ENCODE peak calls at places on chromosomes 1 and 21, in seven cellular contexts. One of them, this sample, is unnamed.

GRCh38 chr21:26954591-26955214 is 12.2 kb downstream of the ADAMTS5 start:
- DNase-seq in EH: peak; percentile 29
- DNase-seq in ureter: no peak
- DNase-seq in left ventricle myocardium inferior: no peak
- DNase-seq in CD4-positive, CD25-positive, alpha-beta regulatory T cell: no peak
- DNase-seq in stimulated activated CD4-positive, alpha-beta T cell treated with anti-CD3 and anti-CD28 coated beads, Interleukin-1b, Interleukin-23, amount 100 ng/mL, for 24 hours: no peak
- DNase-seq in activated CD4-positive, alpha-beta T cell treated with anti-CD3 and anti-CD28 coated beads for 48 hours: no peak
- DNase-seq in this sample: no peak

GRCh38 chr21:38955495-38955894 is 149.8 kb downstream of the ETS2 start:
- DNase-seq in EH: peak; percentile 81
- DNase-seq in CD4-positive, CD25-positive, alpha-beta regulatory T cell: no peak
- DNase-seq in activated CD4-positive, alpha-beta T cell treated with anti-CD3 and anti-CD28 coated beads for 48 hours: peak; percentile 16
- DNase-seq in stimulated activated CD4-positive, alpha-beta T cell treated with anti-CD3 and anti-CD28 coated beads, Interleukin-1b, Interleukin-23, amount 100 ng/mL, for 24 hours: no peak
- DNase-seq in ureter: no peak
- DNase-seq in left ventricle myocardium inferior: peak; percentile 46
- DNase-seq in this sample: peak; percentile 73

GRCh38 chr21:42834730-42835191 is 44.6 kb downstream of the WDR4 start:
- DNase-seq in ureter: no peak
- DNase-seq in left ventricle myocardium inferior: no peak
- DNase-seq in stimulated activated CD4-positive, alpha-beta T cell treated with anti-CD3 and anti-CD28 coated beads, Interleukin-1b, Interleukin-23, amount 100 ng/mL, for 24 hours: no peak
- DNase-seq in CD4-positive, CD25-positive, alpha-beta regulatory T cell: no peak
- DNase-seq in activated CD4-positive, alpha-beta T cell treated with anti-CD3 and anti-CD28 coated beads for 48 hours: no peak
- DNase-seq in EH: no peak
- DNase-seq in this sample: no peak

GRCh38 chr1:82001345-82001744 is 200.6 kb downstream of the ADGRL2 start:
- DNase-seq in CD4-positive, CD25-positive, alpha-beta regulatory T cell: no peak
- DNase-seq in EH: no peak
- DNase-seq in left ventricle myocardium inferior: no peak
- DNase-seq in ureter: no peak
- DNase-seq in activated CD4-positive, alpha-beta T cell treated with anti-CD3 and anti-CD28 coated beads for 48 hours: no peak
- DNase-seq in stimulated activated CD4-positive, alpha-beta T cell treated with anti-CD3 and anti-CD28 coated beads, Interleukin-1b, Interleukin-23, amount 100 ng/mL, for 24 hours: no peak
- DNase-seq in this sample: no peak

GRCh38 chr1:44292641-44293040 is 62.4 kb downstream of the ERI3 start:
- DNase-seq in ureter: no peak
- DNase-seq in left ventricle myocardium inferior: no peak
- DNase-seq in activated CD4-positive, alpha-beta T cell treated with anti-CD3 and anti-CD28 coated beads for 48 hours: no peak
- DNase-seq in stimulated activated CD4-positive, alpha-beta T cell treated with anti-CD3 and anti-CD28 coated beads, Interleukin-1b, Interleukin-23, amount 100 ng/mL, for 24 hours: no peak
- DNase-seq in EH: no peak
- DNase-seq in CD4-positive, CD25-positive, alpha-beta regulatory T cell: no peak
- DNase-seq in this sample: no peak

GRCh38 chr1:181087400-181087901 is 1.0 kb upstream of the IER5 start:
- DNase-seq in activated CD4-positive, alpha-beta T cell treated with anti-CD3 and anti-CD28 coated beads for 48 hours: peak; percentile 47
- DNase-seq in EH: no peak
- DNase-seq in stimulated activated CD4-positive, alpha-beta T cell treated with anti-CD3 and anti-CD28 coated beads, Interleukin-1b, Interleukin-23, amount 100 ng/mL, for 24 hours: no peak
- DNase-seq in left ventricle myocardium inferior: no peak
- DNase-seq in CD4-positive, CD25-positive, alpha-beta regulatory T cell: no peak
- DNase-seq in ureter: no peak
- DNase-seq in this sample: no peak

GRCh38 chr1:75795703-75796193 is 934 bp upstream of the MSH4 start:
- DNase-seq in stimulated activated CD4-positive, alpha-beta T cell treated with anti-CD3 and anti-CD28 coated beads, Interleukin-1b, Interleukin-23, amount 100 ng/mL, for 24 hours: no peak
- DNase-seq in left ventricle myocardium inferior: no peak
- DNase-seq in ureter: no peak
- DNase-seq in EH: peak; percentile 13
- DNase-seq in activated CD4-positive, alpha-beta T cell treated with anti-CD3 and anti-CD28 coated beads for 48 hours: peak; percentile 21
- DNase-seq in CD4-positive, CD25-positive, alpha-beta regulatory T cell: no peak
- DNase-seq in this sample: no peak

GRCh38 chr1:58855351-58856165 is 71.7 kb upstream of the JUN start:
- DNase-seq in ureter: no peak
- DNase-seq in activated CD4-positive, alpha-beta T cell treated with anti-CD3 and anti-CD28 coated beads for 48 hours: no peak
- DNase-seq in EH: no peak
- DNase-seq in stimulated activated CD4-positive, alpha-beta T cell treated with anti-CD3 and anti-CD28 coated beads, Interleukin-1b, Interleukin-23, amount 100 ng/mL, for 24 hours: no peak
- DNase-seq in left ventricle myocardium inferior: no peak
- DNase-seq in CD4-positive, CD25-positive, alpha-beta regulatory T cell: no peak
- DNase-seq in this sample: no peak

GRCh38 chr1:109876617-109877319 is 33.9 kb upstream of the CSF1 start:
- DNase-seq in ureter: no peak
- DNase-seq in EH: peak; percentile 83
- DNase-seq in activated CD4-positive, alpha-beta T cell treated with anti-CD3 and anti-CD28 coated beads for 48 hours: no peak
- DNase-seq in CD4-positive, CD25-positive, alpha-beta regulatory T cell: no peak
- DNase-seq in stimulated activated CD4-positive, alpha-beta T cell treated with anti-CD3 and anti-CD28 coated beads, Interleukin-1b, Interleukin-23, amount 100 ng/mL, for 24 hours: no peak
- DNase-seq in left ventricle myocardium inferior: no peak
- DNase-seq in this sample: no peak

GRCh38 chr1:173424786-173425407 is 52.2 kb upstream of the PRDX6 start:
- DNase-seq in activated CD4-positive, alpha-beta T cell treated with anti-CD3 and anti-CD28 coated beads for 48 hours: no peak
- DNase-seq in left ventricle myocardium inferior: no peak
- DNase-seq in CD4-positive, CD25-positive, alpha-beta regulatory T cell: no peak
- DNase-seq in EH: peak; percentile 42
- DNase-seq in stimulated activated CD4-positive, alpha-beta T cell treated with anti-CD3 and anti-CD28 coated beads, Interleukin-1b, Interleukin-23, amount 100 ng/mL, for 24 hours: no peak
- DNase-seq in ureter: no peak
- DNase-seq in this sample: no peak

GRCh38 chr1:22637952-22638445 is 1.6 kb downstream of the C1QA start:
- DNase-seq in ureter: no peak
- DNase-seq in activated CD4-positive, alpha-beta T cell treated with anti-CD3 and anti-CD28 coated beads for 48 hours: no peak
- DNase-seq in stimulated activated CD4-positive, alpha-beta T cell treated with anti-CD3 and anti-CD28 coated beads, Interleukin-1b, Interleukin-23, amount 100 ng/mL, for 24 hours: no peak
- DNase-seq in left ventricle myocardium inferior: no peak
- DNase-seq in CD4-positive, CD25-positive, alpha-beta regulatory T cell: no peak
- DNase-seq in EH: no peak
- DNase-seq in this sample: no peak

GRCh38 chr1:17866451-17867029 is 111.4 kb downstream of the ACTL8 start:
- DNase-seq in CD4-positive, CD25-positive, alpha-beta regulatory T cell: no peak
- DNase-seq in ureter: no peak
- DNase-seq in stimulated activated CD4-positive, alpha-beta T cell treated with anti-CD3 and anti-CD28 coated beads, Interleukin-1b, Interleukin-23, amount 100 ng/mL, for 24 hours: no peak
- DNase-seq in left ventricle myocardium inferior: no peak
- DNase-seq in activated CD4-positive, alpha-beta T cell treated with anti-CD3 and anti-CD28 coated beads for 48 hours: no peak
- DNase-seq in EH: peak; percentile 95
- DNase-seq in this sample: no peak

GRCh38 chr1:227265891-227266290 is 52.4 kb downstream of the CDC42BPA start:
- DNase-seq in CD4-positive, CD25-positive, alpha-beta regulatory T cell: no peak
- DNase-seq in EH: no peak
- DNase-seq in ureter: no peak
- DNase-seq in activated CD4-positive, alpha-beta T cell treated with anti-CD3 and anti-CD28 coated beads for 48 hours: no peak
- DNase-seq in stimulated activated CD4-positive, alpha-beta T cell treated with anti-CD3 and anti-CD28 coated beads, Interleukin-1b, Interleukin-23, amount 100 ng/mL, for 24 hours: no peak
- DNase-seq in left ventricle myocardium inferior: no peak
- DNase-seq in this sample: no peak

GRCh38 chr1:208212893-208213292 is 31.3 kb downstream of the PLXNA2 start:
- DNase-seq in EH: no peak
- DNase-seq in CD4-positive, CD25-positive, alpha-beta regulatory T cell: no peak
- DNase-seq in activated CD4-positive, alpha-beta T cell treated with anti-CD3 and anti-CD28 coated beads for 48 hours: no peak
- DNase-seq in left ventricle myocardium inferior: no peak
- DNase-seq in ureter: no peak
- DNase-seq in stimulated activated CD4-positive, alpha-beta T cell treated with anti-CD3 and anti-CD28 coated beads, Interleukin-1b, Interleukin-23, amount 100 ng/mL, for 24 hours: no peak
- DNase-seq in this sample: no peak

GRCh38 chr1:183024352-183025337 is 1.4 kb downstream of the LAMC1 start:
- DNase-seq in stimulated activated CD4-positive, alpha-beta T cell treated with anti-CD3 and anti-CD28 coated beads, Interleukin-1b, Interleukin-23, amount 100 ng/mL, for 24 hours: no peak
- DNase-seq in EH: peak; percentile 48
- DNase-seq in activated CD4-positive, alpha-beta T cell treated with anti-CD3 and anti-CD28 coated beads for 48 hours: no peak
- DNase-seq in ureter: no peak
- DNase-seq in left ventricle myocardium inferior: no peak
- DNase-seq in CD4-positive, CD25-positive, alpha-beta regulatory T cell: no peak
- DNase-seq in this sample: no peak

GRCh38 chr1:61043010-61043820 is 39.1 kb upstream of the NFIA start:
- DNase-seq in CD4-positive, CD25-positive, alpha-beta regulatory T cell: peak; percentile 49
- DNase-seq in EH: peak; percentile 70
- DNase-seq in activated CD4-positive, alpha-beta T cell treated with anti-CD3 and anti-CD28 coated beads for 48 hours: peak; percentile 91
- DNase-seq in stimulated activated CD4-positive, alpha-beta T cell treated with anti-CD3 and anti-CD28 coated beads, Interleukin-1b, Interleukin-23, amount 100 ng/mL, for 24 hours: peak; percentile 80
- DNase-seq in left ventricle myocardium inferior: peak; percentile 91
- DNase-seq in ureter: peak; percentile 92
- DNase-seq in this sample: peak; percentile 79

GRCh38 chr1:193346085-193346484 is 159.7 kb upstream of the B3GALT2 start:
- DNase-seq in stimulated activated CD4-positive, alpha-beta T cell treated with anti-CD3 and anti-CD28 coated beads, Interleukin-1b, Interleukin-23, amount 100 ng/mL, for 24 hours: no peak
- DNase-seq in left ventricle myocardium inferior: no peak
- DNase-seq in ureter: no peak
- DNase-seq in CD4-positive, CD25-positive, alpha-beta regulatory T cell: no peak
- DNase-seq in EH: no peak
- DNase-seq in activated CD4-positive, alpha-beta T cell treated with anti-CD3 and anti-CD28 coated beads for 48 hours: no peak
- DNase-seq in this sample: no peak